ENCODE peak calls at places on chromosomes 13 and 19, in five cellular contexts. H is BE2C, B is fibroblast of mammary gland, Q is heart right ventricle, Y is Caco-2. A is an unnamed sample.

GRCh38 chr13:89407357-89407756 is 1736.2 kb downstream of the SLITRK5 start:
- DNase-seq in H (no peak), B (no peak), Q (no peak), Y (no peak), A (no peak)

GRCh38 chr13:39422845-39423565 is 180.0 kb downstream of the LHFPL6 start:
- DNase-seq in H (no peak), B (peak), Q (no peak), Y (no peak), A (no peak)

GRCh38 chr13:114196629-114197028 is 17.6 kb downstream of the CFAP97D2 start:
- DNase-seq in H (no peak), B (no peak), Q (no peak), Y (no peak), A (no peak)

GRCh38 chr19:18379803-18380747 is 5.9 kb upstream of the GDF15 start:
- DNase-seq in H (no peak), B (peak), Q (peak), Y (peak), A (peak)

GRCh38 chr19:49335071-49335783 is at the start of gene CD37:
- DNase-seq in H (no peak), B (no peak), Q (no peak), Y (no peak), A (peak)

GRCh38 chr13:112510002-112510780 is 77.8 kb downstream of the TUBGCP3 start:
- DNase-seq in H (peak), B (peak), Q (no peak), Y (peak), A (peak)

GRCh38 chr19:367963-368623 is 23.5 kb upstream of the MIER2 start:
- DNase-seq in H (no peak), B (no peak), Q (no peak), Y (no peak), A (no peak)

GRCh38 chr13:106455777-106456176 is 79.7 kb downstream of the EFNB2 start:
- DNase-seq in H (no peak), B (no peak), Q (no peak), Y (no peak), A (no peak)

GRCh38 chr13:85896516-85897450 is 97.6 kb upstream of the SLITRK6 start:
- DNase-seq in H (no peak), B (no peak), Q (no peak), Y (peak), A (no peak)

GRCh38 chr19:29704562-29705558 is 10.2 kb downstream of the C19orf12 start:
- DNase-seq in H (no peak), B (no peak), Q (no peak), Y (no peak), A (no peak)

GRCh38 chr13:30088312-30088855 is 219.0 kb downstream of the KATNAL1 start:
- DNase-seq in H (peak), B (no peak), Q (no peak), Y (no peak), A (no peak)

GRCh38 chr13:30864352-30865130 is 41.5 kb upstream of the MEDAG start:
- DNase-seq in H (no peak), B (peak), Q (no peak), Y (no peak), A (peak)

GRCh38 chr13:43569688-43570087 is 217.1 kb downstream of the ENOX1 start:
- DNase-seq in H (no peak), B (no peak), Q (no peak), Y (no peak), A (no peak)

GRCh38 chr19:49073514-49074378 is 1.2 kb upstream of the KCNA7 start:
- DNase-seq in H (peak), B (peak), Q (no peak), Y (peak), A (no peak)

GRCh38 chr13:44974056-44974798 is 15.0 kb downstream of the NUFIP1 start:
- DNase-seq in H (no peak), B (peak), Q (no peak), Y (no peak), A (no peak)

GRCh38 chr19:18796239-18796638 is 5.1 kb upstream of the COMP start:
- DNase-seq in H (no peak), B (no peak), Q (no peak), Y (no peak), A (no peak)

GRCh38 chr19:58557253-58558065 is 952 bp downstream of the UBE2M start:
- DNase-seq in H (no peak), B (no peak), Q (no peak), Y (no peak), A (no peak)

GRCh38 chr19:58554494-58555368 is at the start of gene CHMP2A:
- DNase-seq in H (peak), B (peak), Q (peak), Y (peak), A (peak)

GRCh38 chr19:58556633-58557252 is 1.7 kb downstream of the UBE2M start:
- DNase-seq in H (no peak), B (no peak), Q (no peak), Y (no peak), A (no peak)

GRCh38 chr19:58555369-58555885 is 522 bp upstream of the CHMP2A start:
- DNase-seq in H (no peak), B (no peak), Q (no peak), Y (no peak), A (no peak)

DNA sequence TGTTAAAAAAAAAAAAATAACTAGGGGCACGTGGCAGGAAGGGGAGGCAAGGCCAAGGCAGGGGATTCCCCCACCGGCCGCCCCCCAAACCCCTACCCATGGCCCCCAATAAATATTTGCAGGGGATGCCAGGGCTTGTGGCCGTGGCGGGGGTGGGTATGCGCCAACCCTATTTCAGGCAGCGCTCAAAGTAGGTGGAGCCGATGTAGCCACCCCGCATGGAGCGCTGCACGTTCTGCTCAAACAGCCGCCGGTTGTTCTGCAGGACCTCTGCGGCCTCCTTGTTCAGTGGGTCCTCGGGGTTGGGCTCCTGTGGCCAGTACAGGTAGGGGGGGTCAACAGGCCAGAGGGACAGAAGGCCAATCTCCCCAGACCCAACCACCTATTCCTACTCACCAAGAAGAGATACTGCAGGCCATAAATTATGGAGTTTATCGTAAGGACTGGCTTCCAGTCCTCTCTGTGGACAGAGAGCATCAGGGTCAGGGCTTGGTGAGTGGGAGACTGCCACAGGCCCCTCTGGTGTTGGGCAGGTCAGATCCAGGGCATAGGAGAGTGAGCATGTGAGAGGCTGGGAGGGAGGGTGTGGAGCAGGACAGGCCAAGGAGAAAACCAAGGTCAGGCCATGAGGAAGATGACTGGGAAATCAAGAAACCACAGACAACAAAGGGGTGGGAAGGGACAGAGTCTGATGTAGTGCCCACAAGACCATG is 1.2 kb upstream of the CHMP2A start:
- DNase-seq in H (no peak), B (no peak), Q (no peak), Y (no peak), A (peak)
- H3K4me3 ChIP-seq in H (no peak), B (no peak), Q (peak), Y (no peak), A (no peak)

DNA sequence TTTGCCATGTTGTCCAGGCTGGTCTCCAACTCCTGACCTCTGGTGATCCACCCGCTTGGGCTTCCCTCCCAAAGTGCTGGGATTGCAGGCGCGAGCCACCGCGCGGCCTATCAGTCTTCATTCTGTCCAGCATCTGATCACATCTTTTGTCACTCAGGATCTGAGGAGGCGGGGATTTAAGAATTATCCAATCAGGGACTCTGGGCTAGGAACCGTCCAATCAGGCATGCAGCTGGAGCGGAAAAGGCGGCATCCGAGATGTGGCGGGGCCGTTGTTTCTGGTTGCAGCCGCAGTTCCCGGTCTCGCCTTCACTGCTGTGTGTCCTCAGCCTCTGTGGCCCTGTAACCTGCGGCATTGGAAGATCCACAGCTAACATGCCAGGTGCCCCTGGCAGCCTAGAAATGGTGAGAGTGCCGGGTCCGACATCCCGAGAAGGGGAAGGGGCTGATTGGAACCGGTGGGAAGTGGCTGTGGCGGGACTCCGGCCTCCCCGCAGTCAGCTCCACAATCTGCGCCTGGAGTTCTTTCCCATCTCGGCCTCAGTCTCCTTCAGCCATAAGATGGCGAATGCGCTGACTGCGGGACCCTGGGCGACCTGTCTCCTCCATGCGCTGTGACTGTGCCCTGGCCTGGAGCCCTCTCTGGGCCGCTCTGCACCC is at the start of gene ZNF729:
- DNase-seq in H (no peak), B (no peak), Q (no peak), Y (no peak), A (no peak)
- H3K4me3 ChIP-seq in H (no peak), B (no peak), Q (peak), Y (no peak), A (no peak)

DNA sequence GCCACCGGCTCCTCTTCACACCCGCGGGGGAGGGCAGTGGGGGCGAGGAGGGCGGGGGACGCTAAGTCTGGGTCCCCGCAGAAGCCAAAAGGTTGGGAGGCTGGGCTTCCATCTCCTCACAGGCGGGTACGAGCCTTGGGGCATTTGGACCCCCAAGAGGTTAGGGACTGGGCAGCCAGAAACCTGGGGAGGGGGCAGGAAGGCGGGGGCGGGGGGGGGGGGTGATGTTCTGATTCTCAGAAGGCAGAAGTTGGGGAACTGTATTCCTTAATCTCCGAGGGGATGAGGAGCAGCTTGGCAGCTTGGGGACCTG is 5.1 kb downstream of the BCL3 start:
- DNase-seq in H (no peak), B (no peak), Q (no peak), Y (no peak), A (no peak)
- H3K4me3 ChIP-seq in H (peak), B (peak), Q (peak), Y (no peak), A (peak)

GRCh38 chr19:1507192-1507660 is 5.6 kb downstream of the ADAMTSL5 start:
- DNase-seq in H (no peak), B (no peak), Q (no peak), Y (no peak), A (no peak)
- H3K4me3 ChIP-seq in H (no peak), B (peak), Q (peak), Y (no peak), A (peak)

DNA sequence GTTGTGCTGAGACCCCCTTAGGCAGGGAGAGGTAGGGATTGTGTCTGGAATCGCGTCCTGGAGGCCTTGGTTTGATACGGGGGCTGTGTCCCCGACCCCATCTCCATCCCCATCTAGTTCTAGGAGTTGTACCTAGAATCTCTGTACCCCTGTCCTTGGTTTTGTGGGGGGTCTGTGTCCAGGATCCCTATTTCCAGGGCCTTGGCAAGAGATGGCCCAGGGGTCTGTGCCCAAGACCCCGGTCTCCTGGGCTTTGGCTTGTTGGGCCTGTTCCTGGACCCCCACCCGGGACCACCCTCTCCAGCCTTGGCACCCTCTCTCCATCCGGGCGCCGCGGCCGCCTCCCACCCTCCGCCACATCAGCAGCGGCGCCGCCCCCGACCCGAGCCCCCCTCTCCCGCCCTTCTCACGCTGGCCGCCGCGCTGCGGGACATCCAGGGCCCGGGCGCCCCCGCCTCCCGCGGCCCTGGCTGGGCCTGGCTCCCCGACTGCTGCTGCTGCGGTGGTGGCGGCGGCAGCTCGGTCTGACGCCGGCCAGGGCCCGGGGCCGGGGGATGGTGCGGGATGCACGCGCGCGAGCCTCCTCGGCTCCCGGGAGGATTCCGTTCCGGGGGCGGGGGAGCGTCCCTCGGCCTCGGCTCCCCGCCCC is at the start of gene NUMBL:
- DNase-seq in H (no peak), B (no peak), Q (no peak), Y (no peak), A (no peak)
- H3K4me3 ChIP-seq in H (peak), B (peak), Q (peak), Y (peak), A (peak)

GRCh38 chr19:33194884-33195710 is 967 bp downstream of the LRP3 start:
- DNase-seq in H (peak), B (peak), Q (no peak), Y (peak), A (peak)

GRCh38 chr19:33193269-33193863 is 764 bp upstream of the LRP3 start:
- DNase-seq in H (no peak), B (no peak), Q (no peak), Y (no peak), A (no peak)

GRCh38 chr19:33194527-33194883 is 375 bp downstream of the LRP3 start:
- DNase-seq in H (no peak), B (no peak), Q (no peak), Y (no peak), A (no peak)

GRCh38 chr19:33192010-33192409 is 2.1 kb upstream of the LRP3 start:
- DNase-seq in H (no peak), B (no peak), Q (no peak), Y (no peak), A (peak)

DNA sequence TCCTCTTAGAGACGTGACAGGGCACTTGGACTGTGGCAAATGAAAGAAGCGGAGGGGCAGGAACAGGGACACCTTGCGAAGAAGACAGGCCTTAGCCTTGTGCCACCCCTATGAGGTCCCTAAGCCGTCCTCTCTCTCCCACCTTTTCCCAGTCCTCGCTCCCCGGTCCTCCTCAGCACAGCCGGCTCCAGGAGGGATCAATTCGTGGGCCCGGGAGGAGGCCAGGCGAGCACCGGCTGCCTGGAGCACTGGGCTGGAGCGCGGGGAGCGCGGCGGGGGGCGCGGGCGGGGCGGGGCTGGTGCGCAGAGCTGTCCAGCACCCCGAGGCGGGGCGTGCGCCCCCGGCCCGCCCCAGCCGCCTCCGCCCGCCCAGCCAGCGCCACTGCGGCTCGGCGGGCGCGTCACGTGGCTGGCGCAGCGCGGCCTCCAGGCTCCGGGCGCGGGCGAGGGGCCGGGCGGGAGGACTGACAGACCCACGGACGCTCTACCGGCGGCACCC is at the start of gene LRP3:
- DNase-seq in H (peak), B (no peak), Q (peak), Y (peak), A (no peak)
- H3K4me3 ChIP-seq in H (peak), B (peak), Q (peak), Y (peak), A (peak)

DNA sequence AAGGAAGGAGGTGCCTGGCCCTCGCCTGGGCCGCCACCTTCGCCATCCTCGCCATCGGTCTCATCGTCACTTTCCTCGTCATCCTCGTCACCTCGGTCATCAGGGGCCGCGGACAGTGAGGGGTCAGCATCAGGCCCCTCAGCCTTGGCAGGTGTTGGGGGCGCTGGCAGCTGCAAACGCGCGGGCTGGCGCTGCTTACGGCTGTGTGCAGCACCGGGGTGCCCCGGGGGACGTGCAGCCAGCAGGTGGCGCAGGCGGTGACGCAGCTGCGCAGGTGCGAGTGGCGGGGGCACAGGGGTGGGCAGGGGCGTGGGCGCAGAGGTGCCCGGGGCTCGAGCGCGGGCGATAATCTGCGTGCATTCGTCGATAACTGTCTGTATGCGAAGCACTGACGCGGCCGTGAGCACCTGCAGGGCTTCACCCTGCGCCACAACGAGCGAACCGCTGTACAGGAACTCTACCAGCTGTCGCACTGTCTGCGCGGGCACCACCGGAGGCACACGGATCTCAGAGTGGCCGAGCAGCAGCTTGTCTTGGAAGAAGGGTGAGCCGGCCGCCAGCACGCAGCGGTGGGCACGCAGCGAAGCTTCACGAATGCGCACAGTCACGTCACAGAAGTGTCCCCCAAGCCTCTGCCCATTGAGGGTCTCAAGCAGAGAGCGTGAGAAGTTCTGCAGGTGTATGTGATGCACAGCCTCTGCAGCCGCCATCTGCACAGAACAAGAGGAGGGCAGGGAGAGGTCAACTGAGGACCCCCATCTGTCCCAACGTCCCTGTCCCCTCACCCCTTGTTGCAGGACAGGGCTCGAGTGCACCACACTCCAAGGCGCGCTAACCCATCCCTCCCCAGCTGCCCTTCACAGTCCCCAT is 2.4 kb downstream of the ZBTB45 start:
- DNase-seq in H (no peak), B (no peak), Q (no peak), Y (no peak), A (no peak)
- H3K4me3 ChIP-seq in H (no peak), B (no peak), Q (no peak), Y (no peak), A (no peak)